ENCODE peak calls at places on chromosomes 7 and 10, in six cellular contexts. One of them, this sample, is unnamed.

GRCh38 chr10:63628526-63629362 is 107.5 kb downstream of the REEP3 start:
- DNase-seq in mesendoderm: peak; percentile 54
- DNase-seq in CD4-positive, CD25-positive, alpha-beta regulatory T cell: no peak
- DNase-seq in suprapubic skin: peak; percentile 73
- DNase-seq in left ventricle myocardium inferior: peak; percentile 68
- DNase-seq in aorta: peak; percentile 74
- DNase-seq in this sample: peak; percentile 59

GRCh38 chr7:153047569-153047968 is 288.0 kb downstream of the ACTR3B start:
- DNase-seq in mesendoderm: no peak
- DNase-seq in suprapubic skin: no peak
- DNase-seq in left ventricle myocardium inferior: no peak
- DNase-seq in aorta: no peak
- DNase-seq in CD4-positive, CD25-positive, alpha-beta regulatory T cell: no peak
- DNase-seq in this sample: no peak

GRCh38 chr7:158094046-158094445 is 493.6 kb downstream of the PTPRN2 start:
- DNase-seq in suprapubic skin: peak; percentile 15
- DNase-seq in aorta: no peak
- DNase-seq in mesendoderm: no peak
- DNase-seq in CD4-positive, CD25-positive, alpha-beta regulatory T cell: no peak
- DNase-seq in left ventricle myocardium inferior: no peak
- DNase-seq in this sample: no peak

GRCh38 chr7:41336981-41337380 is 365.9 kb downstream of the INHBA start:
- DNase-seq in left ventricle myocardium inferior: no peak
- DNase-seq in suprapubic skin: no peak
- DNase-seq in mesendoderm: no peak
- DNase-seq in aorta: no peak
- DNase-seq in CD4-positive, CD25-positive, alpha-beta regulatory T cell: no peak
- DNase-seq in this sample: no peak

GRCh38 chr7:107388604-107389003 is 81.3 kb upstream of the GPR22 start:
- DNase-seq in CD4-positive, CD25-positive, alpha-beta regulatory T cell: no peak
- DNase-seq in mesendoderm: no peak
- DNase-seq in suprapubic skin: no peak
- DNase-seq in left ventricle myocardium inferior: no peak
- DNase-seq in aorta: no peak
- DNase-seq in this sample: no peak

GRCh38 chr10:43867667-43868361 is 219.1 kb upstream of the ZNF32 start:
- DNase-seq in mesendoderm: no peak
- DNase-seq in left ventricle myocardium inferior: no peak
- DNase-seq in CD4-positive, CD25-positive, alpha-beta regulatory T cell: no peak
- DNase-seq in suprapubic skin: no peak
- DNase-seq in aorta: no peak
- DNase-seq in this sample: no peak

GRCh38 chr7:131909151-131909768 is 352.8 kb upstream of the PODXL start:
- DNase-seq in left ventricle myocardium inferior: no peak
- DNase-seq in mesendoderm: no peak
- DNase-seq in aorta: no peak
- DNase-seq in CD4-positive, CD25-positive, alpha-beta regulatory T cell: no peak
- DNase-seq in suprapubic skin: no peak
- DNase-seq in this sample: no peak

GRCh38 chr7:112091768-112092167 is 114.4 kb downstream of the DOCK4 start:
- DNase-seq in aorta: no peak
- DNase-seq in mesendoderm: no peak
- DNase-seq in suprapubic skin: no peak
- DNase-seq in left ventricle myocardium inferior: no peak
- DNase-seq in CD4-positive, CD25-positive, alpha-beta regulatory T cell: no peak
- DNase-seq in this sample: no peak

GRCh38 chr10:27104919-27105318 is 4.6 kb upstream of the ANKRD26 start:
- DNase-seq in CD4-positive, CD25-positive, alpha-beta regulatory T cell: no peak
- DNase-seq in suprapubic skin: no peak
- DNase-seq in aorta: no peak
- DNase-seq in mesendoderm: peak; percentile 1
- DNase-seq in left ventricle myocardium inferior: no peak
- DNase-seq in this sample: no peak

GRCh38 chr10:100788027-100788900 is 42.9 kb downstream of the PAX2 start:
- DNase-seq in left ventricle myocardium inferior: no peak
- DNase-seq in CD4-positive, CD25-positive, alpha-beta regulatory T cell: no peak
- DNase-seq in mesendoderm: peak; percentile 83
- DNase-seq in suprapubic skin: no peak
- DNase-seq in aorta: no peak
- DNase-seq in this sample: no peak

GRCh38 chr7:116407165-116407564 is 92.4 kb upstream of the CAV2 start:
- DNase-seq in CD4-positive, CD25-positive, alpha-beta regulatory T cell: no peak
- DNase-seq in suprapubic skin: no peak
- DNase-seq in left ventricle myocardium inferior: no peak
- DNase-seq in aorta: no peak
- DNase-seq in mesendoderm: no peak
- DNase-seq in this sample: no peak

GRCh38 chr10:89609730-89610393 is 35.2 kb downstream of the PANK1 start:
- DNase-seq in left ventricle myocardium inferior: no peak
- DNase-seq in aorta: no peak
- DNase-seq in CD4-positive, CD25-positive, alpha-beta regulatory T cell: no peak
- DNase-seq in suprapubic skin: no peak
- DNase-seq in mesendoderm: peak; percentile 66
- DNase-seq in this sample: no peak

GRCh38 chr10:97764519-97764931 is 7.3 kb downstream of the SFRP5 start:
- DNase-seq in left ventricle myocardium inferior: no peak
- DNase-seq in aorta: no peak
- DNase-seq in suprapubic skin: no peak
- DNase-seq in mesendoderm: no peak
- DNase-seq in CD4-positive, CD25-positive, alpha-beta regulatory T cell: no peak
- DNase-seq in this sample: no peak

GRCh38 chr10:43407148-43407575 is 1.8 kb downstream of the HNRNPF start:
- DNase-seq in left ventricle myocardium inferior: peak; percentile 68
- DNase-seq in aorta: peak; percentile 75
- DNase-seq in CD4-positive, CD25-positive, alpha-beta regulatory T cell: peak; percentile 45
- DNase-seq in suprapubic skin: peak; percentile 82
- DNase-seq in mesendoderm: peak; percentile 46
- DNase-seq in this sample: peak; percentile 61

GRCh38 chr10:99531696-99532050 is 1.1 kb upstream of the NKX2-3 start:
- DNase-seq in CD4-positive, CD25-positive, alpha-beta regulatory T cell: no peak
- DNase-seq in suprapubic skin: no peak
- DNase-seq in aorta: no peak
- DNase-seq in left ventricle myocardium inferior: no peak
- DNase-seq in mesendoderm: no peak
- DNase-seq in this sample: no peak

GRCh38 chr10:99533496-99534455 is 1.0 kb downstream of the NKX2-3 start:
- DNase-seq in mesendoderm: no peak
- DNase-seq in aorta: no peak
- DNase-seq in CD4-positive, CD25-positive, alpha-beta regulatory T cell: no peak
- DNase-seq in left ventricle myocardium inferior: no peak
- DNase-seq in suprapubic skin: no peak
- DNase-seq in this sample: no peak

GRCh38 chr10:99532687-99533495 is at the start of gene NKX2-3:
- DNase-seq in left ventricle myocardium inferior: peak; percentile 48
- DNase-seq in suprapubic skin: no peak
- DNase-seq in mesendoderm: peak; percentile 86
- DNase-seq in CD4-positive, CD25-positive, alpha-beta regulatory T cell: no peak
- DNase-seq in aorta: peak; percentile 79
- DNase-seq in this sample: peak; percentile 63

GRCh38 chr10:99531026-99531695 is 1.6 kb upstream of the NKX2-3 start:
- DNase-seq in suprapubic skin: no peak
- DNase-seq in mesendoderm: no peak
- DNase-seq in left ventricle myocardium inferior: no peak
- DNase-seq in aorta: no peak
- DNase-seq in CD4-positive, CD25-positive, alpha-beta regulatory T cell: no peak
- DNase-seq in this sample: no peak

DNA sequence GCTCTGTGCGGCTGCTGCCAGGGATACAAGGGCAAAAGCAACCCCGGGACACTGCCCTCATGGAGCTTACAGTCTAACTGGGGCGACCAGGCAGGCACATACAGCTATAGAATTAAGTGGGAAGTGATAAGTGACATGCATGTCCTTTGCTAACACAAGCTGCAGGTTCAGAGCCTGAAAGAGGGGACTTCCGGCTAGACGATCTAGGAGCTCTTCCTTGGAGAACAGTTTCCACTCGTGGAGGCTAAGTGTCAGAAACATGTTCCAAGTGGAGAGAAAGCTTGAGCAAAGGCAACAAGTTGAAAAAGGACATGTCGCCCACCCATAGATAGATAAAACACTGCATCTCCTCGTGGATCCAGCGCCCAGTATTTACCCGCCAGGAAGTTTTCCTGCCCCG is 548 bp upstream of the NKX2-3 start:
- DNase-seq in mesendoderm: no peak
- DNase-seq in aorta: no peak
- DNase-seq in CD4-positive, CD25-positive, alpha-beta regulatory T cell: no peak
- DNase-seq in left ventricle myocardium inferior: no peak
- DNase-seq in suprapubic skin: no peak
- DNase-seq in this sample: no peak
- H3K4me3 ChIP-seq in mesendoderm: no peak overlapping the region
- H3K4me3 ChIP-seq in aorta: no peak overlapping the region
- H3K4me3 ChIP-seq in CD4-positive, CD25-positive, alpha-beta regulatory T cell: no peak overlapping the region
- H3K4me3 ChIP-seq in left ventricle myocardium inferior: no peak overlapping the region
- H3K4me3 ChIP-seq in suprapubic skin: no peak overlapping the region
- H3K4me3 ChIP-seq in this sample: peak overlapping the region; percentile 52

GRCh38 chr7:7236041-7236440 is 53.7 kb downstream of the C1GALT1 start:
- DNase-seq in aorta: no peak
- DNase-seq in left ventricle myocardium inferior: no peak
- DNase-seq in CD4-positive, CD25-positive, alpha-beta regulatory T cell: no peak
- DNase-seq in mesendoderm: no peak
- DNase-seq in suprapubic skin: no peak
- DNase-seq in this sample: no peak
- H3K27ac ChIP-seq in aorta: no peak overlapping the region
- H3K27ac ChIP-seq in left ventricle myocardium inferior: no peak overlapping the region
- H3K27ac ChIP-seq in CD4-positive, CD25-positive, alpha-beta regulatory T cell: no peak overlapping the region
- H3K27ac ChIP-seq in mesendoderm: no peak overlapping the region
- H3K27ac ChIP-seq in suprapubic skin: no peak overlapping the region
- H3K27ac ChIP-seq in this sample: no peak overlapping the region

DNA sequence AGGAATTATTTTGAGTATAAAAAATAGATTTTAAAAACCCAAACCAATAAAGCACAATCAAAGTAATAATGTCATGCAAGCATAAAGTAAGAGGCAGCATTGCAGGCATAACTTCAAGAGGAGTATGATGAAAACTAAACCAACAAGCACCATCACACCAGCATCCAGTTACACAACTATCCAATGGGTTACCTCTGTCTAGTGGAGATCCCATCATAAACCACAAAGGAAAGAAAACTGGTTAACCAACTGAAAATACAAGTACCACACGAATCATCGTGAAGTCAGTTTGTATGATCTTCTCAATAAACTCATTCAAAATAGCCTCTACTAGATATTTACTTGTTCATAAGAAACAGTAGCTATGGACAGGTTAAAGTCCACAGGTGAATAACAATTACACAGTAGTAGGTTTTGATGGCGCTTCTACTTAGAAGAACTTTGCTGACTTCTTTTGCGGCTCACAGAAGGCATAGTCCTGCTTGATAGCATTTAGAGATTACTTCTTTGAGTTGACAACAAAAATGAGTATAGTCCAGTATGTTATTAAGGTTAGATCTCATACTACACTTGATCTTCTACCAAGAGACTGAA is 116.6 kb downstream of the MICU1 start:
- DNase-seq in left ventricle myocardium inferior: no peak
- DNase-seq in mesendoderm: no peak
- DNase-seq in aorta: no peak
- DNase-seq in CD4-positive, CD25-positive, alpha-beta regulatory T cell: no peak
- DNase-seq in suprapubic skin: no peak
- DNase-seq in this sample: no peak
- H3K4me3 ChIP-seq in left ventricle myocardium inferior: no peak overlapping the region
- H3K4me3 ChIP-seq in mesendoderm: no peak overlapping the region
- H3K4me3 ChIP-seq in aorta: no peak overlapping the region
- H3K4me3 ChIP-seq in CD4-positive, CD25-positive, alpha-beta regulatory T cell: no peak overlapping the region
- H3K4me3 ChIP-seq in suprapubic skin: no peak overlapping the region
- H3K4me3 ChIP-seq in this sample: no peak overlapping the region

DNA sequence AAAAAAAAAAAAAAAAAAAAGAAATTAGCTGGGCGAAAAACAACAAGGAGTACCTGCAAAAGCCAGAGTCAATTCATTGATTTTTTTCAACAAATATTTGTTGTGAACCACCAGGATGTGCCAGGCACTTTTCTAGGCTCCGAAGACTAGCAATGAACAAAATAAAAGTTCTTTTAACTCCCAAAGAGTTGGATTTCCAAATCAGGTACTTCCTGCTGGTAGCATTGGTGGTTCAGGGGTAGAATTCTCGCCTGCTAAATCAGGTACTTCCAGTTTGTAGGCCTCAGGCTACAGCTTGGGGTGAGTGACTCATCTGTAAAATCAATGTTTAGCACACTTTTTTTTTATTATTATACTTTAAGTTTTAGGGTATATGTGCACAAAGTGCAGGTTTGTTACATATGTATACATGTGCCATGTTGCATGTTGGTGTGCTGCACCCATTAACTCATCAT is 10.9 kb downstream of the PPA1 start:
- DNase-seq in left ventricle myocardium inferior: no peak
- DNase-seq in aorta: no peak
- DNase-seq in suprapubic skin: no peak
- DNase-seq in mesendoderm: peak; percentile 76
- DNase-seq in CD4-positive, CD25-positive, alpha-beta regulatory T cell: no peak
- DNase-seq in this sample: no peak
- H3K27ac ChIP-seq in left ventricle myocardium inferior: no peak overlapping the region
- H3K27ac ChIP-seq in aorta: no peak overlapping the region
- H3K27ac ChIP-seq in suprapubic skin: no peak overlapping the region
- H3K27ac ChIP-seq in mesendoderm: no peak overlapping the region
- H3K27ac ChIP-seq in CD4-positive, CD25-positive, alpha-beta regulatory T cell: no peak overlapping the region
- H3K27ac ChIP-seq in this sample: peak overlapping the region; percentile 44

DNA sequence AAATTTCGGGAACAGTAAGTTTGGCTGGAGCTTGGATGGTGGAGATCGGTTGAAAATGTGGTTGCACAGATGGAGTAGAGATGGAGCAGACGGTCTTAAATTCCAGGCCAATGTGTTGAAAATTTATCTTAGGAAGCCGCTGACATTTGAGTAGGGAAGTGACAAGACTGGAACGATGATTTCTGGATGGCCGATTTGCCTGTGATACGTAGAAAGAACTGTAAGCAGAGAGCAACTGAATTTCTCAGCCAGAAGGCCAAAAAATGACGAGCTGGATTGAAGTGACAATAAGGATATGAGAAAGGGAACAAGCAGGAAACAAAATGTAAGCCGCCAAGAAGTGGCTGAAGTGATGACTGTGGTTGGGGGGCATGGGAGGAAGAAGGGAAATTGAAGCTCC is 690 bp upstream of the ARMC3 start:
- DNase-seq in suprapubic skin: no peak
- DNase-seq in CD4-positive, CD25-positive, alpha-beta regulatory T cell: no peak
- DNase-seq in mesendoderm: no peak
- DNase-seq in left ventricle myocardium inferior: no peak
- DNase-seq in aorta: no peak
- DNase-seq in this sample: no peak
- H3K4me3 ChIP-seq in suprapubic skin: peak overlapping the region; percentile 41
- H3K4me3 ChIP-seq in CD4-positive, CD25-positive, alpha-beta regulatory T cell: peak overlapping the region; percentile 42
- H3K4me3 ChIP-seq in mesendoderm: no peak overlapping the region
- H3K4me3 ChIP-seq in left ventricle myocardium inferior: peak overlapping the region; percentile 62
- H3K4me3 ChIP-seq in aorta: no peak overlapping the region
- H3K4me3 ChIP-seq in this sample: peak overlapping the region; percentile 52

GRCh38 chr7:1045727-1046063 is 1.3 kb downstream of the GPR146 start:
- DNase-seq in suprapubic skin: no peak
- DNase-seq in aorta: no peak
- DNase-seq in mesendoderm: no peak
- DNase-seq in CD4-positive, CD25-positive, alpha-beta regulatory T cell: no peak
- DNase-seq in left ventricle myocardium inferior: no peak
- DNase-seq in this sample: no peak
- H3K27ac ChIP-seq in suprapubic skin: no peak overlapping the region
- H3K27ac ChIP-seq in aorta: no peak overlapping the region
- H3K27ac ChIP-seq in mesendoderm: no peak overlapping the region
- H3K27ac ChIP-seq in CD4-positive, CD25-positive, alpha-beta regulatory T cell: no peak overlapping the region
- H3K27ac ChIP-seq in left ventricle myocardium inferior: peak overlapping the region; percentile 94
- H3K27ac ChIP-seq in this sample: no peak overlapping the region

GRCh38 chr10:49186613-49187012 is 1.6 kb downstream of the TMEM273 start:
- DNase-seq in CD4-positive, CD25-positive, alpha-beta regulatory T cell: no peak
- DNase-seq in mesendoderm: no peak
- DNase-seq in suprapubic skin: no peak
- DNase-seq in left ventricle myocardium inferior: no peak
- DNase-seq in aorta: no peak
- DNase-seq in this sample: no peak
- H3K4me3 ChIP-seq in CD4-positive, CD25-positive, alpha-beta regulatory T cell: peak overlapping the region; percentile 77
- H3K4me3 ChIP-seq in mesendoderm: no peak overlapping the region
- H3K4me3 ChIP-seq in suprapubic skin: peak overlapping the region; percentile 36
- H3K4me3 ChIP-seq in left ventricle myocardium inferior: peak overlapping the region; percentile 62
- H3K4me3 ChIP-seq in aorta: no peak overlapping the region
- H3K4me3 ChIP-seq in this sample: peak overlapping the region; percentile 56

This sample was measured in psoas muscle.